ENCODE peak calls at places on chromosomes 5 and 9, in six cellular contexts. U, F, L, H, Q and Z are unnamed samples.

GRCh38 chr5:135031146-135031812 is 2.7 kb downstream of the PITX1 start:
- DNase-seq in U (no peak), Q (peak; percentile 96), F (no peak), H (peak; percentile 13), L (no peak), Z (no peak)

GRCh38 chr5:86679949-86680348 is 62.2 kb downstream of the COX7C start:
- DNase-seq in F (no peak), L (no peak), Q (no peak), H (no peak), U (no peak), Z (no peak)

GRCh38 chr5:14109041-14109747 is 33.9 kb upstream of the TRIO start:
- DNase-seq in Q (no peak), L (peak; percentile 55), F (peak; percentile 91), H (peak; percentile 19), U (no peak), Z (no peak)

GRCh38 chr5:660491-661030 is 32.6 kb downstream of the TPPP start:
- DNase-seq in U (no peak), L (no peak), Q (no peak), H (no peak), F (no peak), Z (no peak)

GRCh38 chr5:136053336-136054121 is 24.7 kb downstream of the TGFBI start:
- DNase-seq in L (peak; percentile 81), H (peak; percentile 81), U (no peak), Q (peak; percentile 95), F (peak; percentile 98), Z (peak; percentile 86)

GRCh38 chr9:33135086-33135958 is 31.8 kb downstream of the B4GALT1 start:
- DNase-seq in U (no peak), Q (no peak), F (no peak), L (no peak), H (no peak), Z (no peak)

GRCh38 chr9:110579763-110580255 is 268 bp upstream of the SVEP1 start:
- DNase-seq in L (peak; percentile 69), U (no peak), Q (peak; percentile 91), F (peak; percentile 82), H (peak; percentile 76), Z (no peak)

GRCh38 chr5:148542812-148543211 is 111.5 kb downstream of the HTR4 start:
- DNase-seq in H (no peak), L (peak; percentile 55), U (no peak), Q (peak; percentile 36), F (peak; percentile 81), Z (no peak)

GRCh38 chr9:130844028-130844427 is 9.0 kb downstream of the ABL1 start:
- DNase-seq in H (no peak), L (no peak), Q (no peak), F (no peak), U (no peak), Z (no peak)

GRCh38 chr9:103089357-103089756 is 94.2 kb downstream of the CYLC2 start:
- DNase-seq in F (no peak), H (no peak), Q (no peak), L (no peak), U (no peak), Z (no peak)

GRCh38 chr5:66004216-66004615 is 77.8 kb downstream of the ERBIN start:
- DNase-seq in L (no peak), U (no peak), H (no peak), Q (no peak), F (no peak), Z (no peak)

GRCh38 chr5:141484499-141485304 is at the start of gene PCDHGC4:
- DNase-seq in H (no peak), U (peak; percentile 54), Q (peak; percentile 43), L (no peak), F (peak; percentile 51), Z (no peak)

GRCh38 chr9:89880721-89881120 is 275.9 kb downstream of the GADD45G start:
- DNase-seq in L (no peak), F (no peak), H (no peak), U (no peak), Q (no peak), Z (no peak)

GRCh38 chr9:130359819-130360218 is 84.9 kb upstream of the ASS1 start:
- DNase-seq in U (no peak), L (no peak), F (no peak), H (no peak), Q (no peak), Z (no peak)

GRCh38 chr5:78542321-78542840 is 106.2 kb downstream of the LHFPL2 start:
- DNase-seq in H (no peak), Q (peak; percentile 55), F (no peak), L (no peak), U (no peak), Z (no peak)

GRCh38 chr9:97526895-97527575 is 25.6 kb downstream of the TMOD1 start:
- DNase-seq in H (no peak), L (no peak), U (no peak), F (no peak), Q (no peak), Z (no peak)

GRCh38 chr5:137372386-137373160 is 126.6 kb downstream of the SPOCK1 start:
- DNase-seq in U (no peak), F (peak; percentile 73), L (no peak), Q (no peak), H (no peak), Z (no peak)

GRCh38 chr9:26334709-26335108 is 557.9 kb downstream of the CAAP1 start:
- DNase-seq in Q (no peak), L (no peak), H (no peak), F (no peak), U (no peak), Z (no peak)

DNA sequence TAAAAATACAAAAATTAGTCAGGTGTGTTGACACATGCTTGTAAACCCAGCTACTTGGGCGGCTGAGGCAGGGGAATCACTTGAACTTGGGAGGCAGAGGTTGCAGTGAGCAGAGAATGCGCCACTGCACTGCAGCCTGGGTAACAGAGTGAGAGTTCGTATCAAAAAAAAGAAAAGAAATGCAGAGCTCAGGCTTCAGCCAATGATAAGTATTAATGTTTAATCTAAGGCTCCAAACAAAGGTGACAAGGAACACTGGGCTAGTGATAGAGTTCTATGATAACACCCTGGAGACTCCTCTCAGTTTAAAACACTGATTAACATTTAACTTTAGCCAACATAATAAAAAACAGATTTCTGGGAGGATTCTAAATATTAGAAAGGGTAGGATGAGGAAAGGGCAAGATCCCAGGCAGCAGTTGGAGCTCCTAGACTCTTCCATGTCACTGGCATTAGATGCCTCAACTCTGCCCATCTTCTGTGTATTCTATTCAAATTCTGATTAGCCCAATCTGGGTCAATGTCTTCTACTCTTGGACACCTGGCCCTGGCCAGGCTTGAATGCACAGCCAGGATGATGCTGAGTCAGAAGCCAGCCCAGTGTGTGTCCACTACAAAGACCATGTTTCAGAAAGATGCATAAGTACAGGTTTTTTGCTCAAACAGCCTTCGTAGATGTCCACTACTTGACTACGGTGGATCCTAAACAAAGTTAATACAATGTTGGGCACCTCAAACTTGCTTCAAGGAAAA is 91.0 kb upstream of the FAM169A start:
- DNase-seq in H (no peak), U (no peak), L (no peak), Q (no peak), F (no peak), Z (no peak)
- H3K4me3 ChIP-seq in H (no peak overlapping the region), U (no peak overlapping the region), L (no peak overlapping the region), Q (no peak overlapping the region), F (no peak overlapping the region), Z (no peak overlapping the region)

DNA sequence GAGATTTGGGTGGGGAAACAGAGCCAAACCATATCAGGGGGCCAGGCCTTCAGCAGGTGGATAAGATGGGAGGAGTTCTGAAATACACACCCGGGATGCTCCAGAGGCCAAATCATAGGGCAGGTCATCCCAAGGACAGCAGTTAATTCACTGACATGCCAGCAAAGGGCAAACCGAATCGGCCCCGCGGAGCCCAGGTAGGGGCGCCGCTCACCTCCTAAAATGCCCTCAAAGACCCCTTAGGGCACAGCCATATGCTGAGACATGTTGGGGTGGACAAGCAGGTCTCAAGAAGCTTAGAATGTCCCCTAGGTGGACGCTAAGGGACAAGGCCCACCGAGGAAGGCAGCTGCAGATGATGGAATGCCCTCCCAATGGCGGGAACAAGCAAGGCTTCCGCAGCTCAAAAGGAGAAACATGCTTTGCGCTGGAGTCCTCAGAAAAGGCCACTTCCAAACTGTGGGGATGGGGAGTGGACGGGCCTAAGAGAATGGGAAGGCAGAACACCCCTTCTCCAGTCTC is 144.9 kb downstream of the ERCC6L2 start:
- DNase-seq in L (no peak), Q (no peak), U (no peak), F (no peak), H (no peak), Z (no peak)
- H3K4me3 ChIP-seq in L (no peak overlapping the region), Q (peak overlapping the region; percentile 68), U (no peak overlapping the region), F (peak overlapping the region; percentile 78), H (peak overlapping the region; percentile 47), Z (peak overlapping the region; percentile 54)

DNA sequence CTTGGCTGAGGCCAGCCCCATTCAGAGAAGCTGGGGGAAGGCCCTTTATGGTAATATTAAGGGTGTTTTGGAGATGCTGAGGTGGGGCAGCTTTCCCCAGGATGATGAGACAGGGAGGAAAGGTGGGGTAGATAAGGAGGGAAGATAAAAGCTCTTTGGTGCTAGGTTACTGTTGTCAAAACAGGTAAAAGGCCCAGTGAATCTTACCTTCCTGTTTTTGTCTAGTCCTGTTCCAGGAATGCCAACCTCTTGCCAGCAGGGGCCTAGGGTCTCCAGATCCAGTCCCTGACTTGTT is 786 bp upstream of the CCL27 start:
- DNase-seq in Q (peak; percentile 48), H (no peak), U (no peak), F (no peak), L (no peak), Z (no peak)
- H3K4me3 ChIP-seq in Q (no peak overlapping the region), H (no peak overlapping the region), U (no peak overlapping the region), F (no peak overlapping the region), L (no peak overlapping the region), Z (no peak overlapping the region)

GRCh38 chr5:114362197-114362976 is 517 bp downstream of the KCNN2 start:
- DNase-seq in F (peak; percentile 4), H (peak; percentile 1), Q (peak; percentile 74), U (no peak), L (no peak), Z (no peak)
- H3K4me3 ChIP-seq in F (no peak overlapping the region), H (no peak overlapping the region), Q (no peak overlapping the region), U (no peak overlapping the region), L (peak overlapping the region; percentile 36), Z (peak overlapping the region; percentile 69)

GRCh38 chr9:91248707-91249106 is 113.0 kb downstream of the AUH start:
- DNase-seq in Q (no peak), L (no peak), U (no peak), F (no peak), H (peak; percentile 7), Z (peak; percentile 32)
- H3K4me3 ChIP-seq in Q (no peak overlapping the region), L (no peak overlapping the region), U (no peak overlapping the region), F (no peak overlapping the region), H (no peak overlapping the region), Z (no peak overlapping the region)

GRCh38 chr5:80569961-80570786 is at the start of gene ANKRD34B:
- DNase-seq in F (peak; percentile 26), U (no peak), L (no peak), Q (peak; percentile 83), H (no peak), Z (no peak)
- H3K4me3 ChIP-seq in F (peak within 1 kb of the TSS; percentile 41), U (no peak within 1 kb of the TSS), L (peak within 1 kb of the TSS; percentile 27), Q (peak within 1 kb of the TSS; percentile 52), H (peak within 1 kb of the TSS; percentile 39), Z (peak within 1 kb of the TSS; percentile 36)

DNA sequence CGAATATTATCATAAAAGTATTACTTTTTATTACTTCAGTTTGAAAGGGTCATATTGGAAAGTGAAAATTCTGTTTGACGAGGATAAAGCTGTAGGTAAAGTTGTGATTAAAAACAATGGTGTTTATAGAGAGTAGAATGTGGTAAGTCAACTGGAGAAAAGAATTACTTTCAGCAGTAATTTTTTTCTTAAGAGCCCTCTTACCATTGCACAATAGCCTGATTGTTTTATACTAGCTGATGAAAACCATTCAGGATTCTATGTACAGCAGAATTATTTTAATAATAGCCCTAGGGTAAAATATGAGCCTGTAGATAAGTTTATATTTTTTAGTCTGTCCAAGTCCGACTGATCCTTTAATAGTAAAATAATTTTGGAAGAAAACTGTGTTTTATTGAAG is 16.6 kb downstream of the CDC42SE2 start:
- DNase-seq in Q (no peak), L (no peak), U (no peak), F (peak; percentile 19), H (peak; percentile 55), Z (no peak)
- H3K4me3 ChIP-seq in Q (no peak overlapping the region), L (no peak overlapping the region), U (no peak overlapping the region), F (no peak overlapping the region), H (no peak overlapping the region), Z (no peak overlapping the region)

GRCh38 chr5:178986326-178986960 is 8.7 kb downstream of the GRM6 start:
- DNase-seq in F (no peak), Q (peak; percentile 66), U (no peak), L (no peak), H (no peak), Z (no peak)
- H3K4me3 ChIP-seq in F (no peak overlapping the region), Q (no peak overlapping the region), U (no peak overlapping the region), L (no peak overlapping the region), H (no peak overlapping the region), Z (no peak overlapping the region)